ENCODE peak calls at places on chromosomes 6 and 20, in six cellular contexts. J is HCT116, G is heart left ventricle, E is GM12878, B is right lobe of liver, K is HepG2. V is an unnamed sample.

GRCh38 chr6:74128536-74128935 is 432.5 kb downstream of the CD109 start:
- ATAC-seq in B (no peak), K (no peak), G (no peak), E (no peak), J (no peak), V (no peak)

GRCh38 chr20:5550738-5551529 is 199.3 kb upstream of the SHLD1 start:
- ATAC-seq in K (peak; percentile 57), B (no peak), E (peak; percentile 33), G (peak; percentile 58), J (no peak), V (no peak)

GRCh38 chr6:63819831-63820230 is 184.2 kb downstream of the PHF3 start:
- ATAC-seq in K (no peak), G (no peak), B (no peak), J (no peak), E (no peak), V (no peak)

GRCh38 chr6:21992178-21992967 is 304.5 kb downstream of the PRL start:
- ATAC-seq in G (peak; percentile 45), K (no peak), B (peak; percentile 34), E (no peak), J (no peak), V (no peak)

GRCh38 chr20:25360631-25361286 is 29.9 kb downstream of the ABHD12 start:
- ATAC-seq in J (peak; percentile 40), E (peak; percentile 58), B (peak; percentile 58), G (no peak), K (peak; percentile 65), V (no peak)

GRCh38 chr20:32564921-32565734 is 20.0 kb downstream of the NOL4L start:
- ATAC-seq in G (peak; percentile 55), K (no peak), B (peak; percentile 85), E (no peak), J (no peak), V (peak; percentile 40)

GRCh38 chr20:17594443-17594842 is 24.6 kb downstream of the DSTN start:
- ATAC-seq in B (no peak), E (no peak), K (no peak), G (peak; percentile 39), J (peak; percentile 59), V (peak; percentile 52)

GRCh38 chr20:50575869-50576720 is 65.9 kb downstream of the PTPN1 start:
- ATAC-seq in J (peak; percentile 92), B (peak; percentile 68), K (peak; percentile 91), E (peak; percentile 96), G (peak; percentile 67), V (peak; percentile 75)

GRCh38 chr6:89596056-89596455 is 42.5 kb downstream of the LYRM2 start:
- ATAC-seq in J (no peak), B (no peak), G (no peak), E (peak; percentile 96), K (no peak), V (no peak)

GRCh38 chr20:53660078-53660909 is 66.7 kb upstream of the ZNF217 start:
- ATAC-seq in B (peak; percentile 14), G (peak; percentile 59), J (no peak), K (no peak), E (peak; percentile 27), V (peak; percentile 74)
- TF ChIP-seq POLR2A in B (no peak), G (no peak), J (no peak), K (no peak), E (peak; percentile 41), V (no peak)

DNA sequence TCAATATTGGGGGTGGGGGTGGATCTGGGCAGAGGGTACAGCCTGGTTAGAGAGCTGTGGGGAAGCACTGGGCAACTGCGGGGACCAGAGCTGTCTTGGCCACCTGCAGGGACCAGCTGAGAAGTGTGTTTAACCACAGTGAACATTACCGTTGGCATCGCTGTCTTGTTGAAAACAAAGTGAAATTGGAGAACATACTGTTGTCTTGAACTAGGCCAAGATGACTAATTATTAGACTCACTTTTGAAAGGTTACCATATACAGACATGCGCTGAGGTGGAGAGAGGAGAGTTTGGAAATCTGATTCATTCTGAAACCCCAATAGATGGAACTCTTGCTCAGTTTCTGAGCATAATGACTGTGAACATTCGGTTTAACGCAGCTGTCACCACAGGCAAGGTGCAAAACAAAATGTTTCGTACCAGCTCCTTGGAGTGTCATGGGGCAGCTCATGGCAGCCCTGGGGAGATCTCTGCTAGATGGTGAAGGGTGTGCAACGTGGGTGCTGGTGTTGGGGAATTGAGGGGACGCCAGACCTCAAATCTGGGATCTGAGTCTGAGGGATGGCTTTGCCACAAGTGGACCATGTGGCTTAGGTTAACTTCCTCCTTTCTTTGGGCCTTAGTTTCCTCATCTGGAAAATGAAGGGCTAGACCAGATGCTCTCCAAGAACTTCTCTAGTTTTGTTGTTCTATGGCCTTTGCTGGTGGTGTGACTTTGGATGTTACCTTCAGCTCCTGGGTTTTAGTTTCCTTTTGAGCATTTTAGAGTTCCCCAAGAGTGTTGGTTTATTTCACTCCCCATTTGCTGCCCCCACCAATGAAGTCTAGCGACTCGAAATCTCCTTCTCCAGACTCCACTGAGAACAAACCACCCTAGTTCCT is 24.6 kb upstream of the GTSF1L start:
- ATAC-seq in J (no peak), B (no peak), G (no peak), K (no peak), E (peak; percentile 77), V (peak; percentile 86)
- H3K4me3 ChIP-seq in J (no peak overlapping the region), B (no peak overlapping the region), G (no peak overlapping the region), K (no peak overlapping the region), E (peak overlapping the region; percentile 43), V (no peak overlapping the region)

DNA sequence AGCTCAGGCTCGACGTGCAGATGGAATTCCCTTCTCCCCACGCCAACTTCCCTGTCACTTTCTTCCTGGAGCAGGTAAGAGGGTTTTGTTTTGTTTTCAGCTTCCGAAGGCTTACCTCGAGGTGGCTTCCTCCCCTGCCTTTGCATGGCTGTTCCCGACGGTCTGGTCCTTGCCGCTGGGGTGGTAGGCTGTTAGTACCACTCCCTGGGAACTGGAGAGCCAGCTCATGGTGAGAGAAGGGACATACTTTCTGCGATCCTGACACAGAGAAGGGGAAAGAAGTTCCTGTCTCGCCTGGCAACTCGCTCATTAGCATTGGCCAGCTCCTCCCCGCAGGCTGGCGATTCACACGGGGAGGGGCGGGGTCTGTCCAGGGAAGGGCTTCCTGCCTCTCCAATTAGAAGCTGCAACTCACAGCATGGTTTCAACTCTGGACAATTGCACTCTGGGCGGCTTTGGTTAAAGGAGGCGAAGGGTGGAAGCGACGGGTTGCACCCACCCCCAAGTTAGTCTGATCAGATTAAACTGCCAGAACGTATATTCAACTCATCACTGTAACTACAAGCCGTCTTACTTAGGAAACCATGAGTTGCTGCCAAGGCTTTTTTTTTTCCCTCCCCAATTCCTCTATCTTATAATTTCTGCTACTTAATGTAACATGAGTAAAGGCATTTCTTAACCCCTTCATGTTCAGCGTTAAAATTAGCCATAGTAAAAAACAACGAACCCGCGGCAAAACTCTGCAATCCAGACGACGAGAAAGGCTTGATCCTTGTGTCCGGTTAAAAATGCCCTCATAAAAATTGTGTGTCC is at the start of gene ARHGAP18:
- ATAC-seq in E (peak; percentile 92), K (peak; percentile 97), G (peak; percentile 98), B (peak; percentile 99), J (peak; percentile 97), V (peak; percentile 95)
- TF ChIP-seq POLR2A in E (peak; percentile 77), K (peak; percentile 92), G (peak; percentile 28), B (peak; percentile 86), J (no peak), V (peak; percentile 33)

GRCh38 chr20:38870733-38871559 is 55.3 kb upstream of the FAM83D start:
- ATAC-seq in E (no peak), K (no peak), G (peak; percentile 51), B (peak; percentile 8), J (peak; percentile 97), V (no peak)

GRCh38 chr20:38873050-38873581 is 53.1 kb upstream of the FAM83D start:
- ATAC-seq in B (no peak), J (no peak), K (no peak), G (no peak), E (peak; percentile 75), V (peak; percentile 22)

GRCh38 chr20:38872036-38872435 is 54.2 kb upstream of the FAM83D start:
- ATAC-seq in B (no peak), J (no peak), K (no peak), G (no peak), E (no peak), V (no peak)

GRCh38 chr20:38871560-38871953 is 54.7 kb upstream of the FAM83D start:
- ATAC-seq in K (no peak), B (no peak), J (no peak), G (no peak), E (no peak), V (no peak)

GRCh38 chr20:38872491-38873049 is 53.6 kb upstream of the FAM83D start:
- ATAC-seq in B (no peak), E (peak; percentile 3), G (no peak), J (no peak), K (no peak), V (no peak)
- H3K4me3 ChIP-seq in B (no peak overlapping the region), E (peak overlapping the region; percentile 39), G (no peak overlapping the region), J (no peak overlapping the region), K (no peak overlapping the region), V (no peak overlapping the region)

GRCh38 chr20:62227591-62227976 is 7.5 kb upstream of the HRH3 start:
- ATAC-seq in K (peak; percentile 49), G (no peak), B (no peak), E (no peak), J (no peak), V (no peak)

GRCh38 chr20:62229667-62230066 is 8.7 kb upstream of the OSBPL2 start:
- ATAC-seq in B (no peak), K (no peak), J (no peak), E (no peak), G (no peak), V (no peak)

GRCh38 chr20:62228982-62229545 is 9.0 kb upstream of the HRH3 start:
- ATAC-seq in G (no peak), K (no peak), B (no peak), E (no peak), J (no peak), V (no peak)

GRCh38 chr20:62226707-62227590 is 6.9 kb upstream of the HRH3 start:
- ATAC-seq in K (no peak), G (no peak), B (no peak), J (no peak), E (peak; percentile 44), V (no peak)

GRCh38 chr20:62227977-62228958 is 8.2 kb upstream of the HRH3 start:
- ATAC-seq in E (peak; percentile 39), G (peak; percentile 19), B (no peak), K (peak; percentile 65), J (peak; percentile 90), V (no peak)
- TF ChIP-seq POLR2A in E (no peak), G (no peak), B (no peak), K (no peak), J (no peak), V (no peak)